ENCODE peak calls at places on chromosomes 5 and 9, in seven cellular contexts. One of them, this sample, is unnamed.

GRCh38 chr9:96505316-96505991 is 55.5 kb downstream of the HABP4 start:
- DNase-seq in HFF-Myc: no peak
- DNase-seq in astrocyte of the spinal cord: no peak
- DNase-seq in heart right ventricle: no peak
- DNase-seq in A549: no peak
- DNase-seq in fibroblast of mammary gland: peak
- DNase-seq in CD4-positive, alpha-beta T cell: no peak
- DNase-seq in this sample: no peak

GRCh38 chr5:79785983-79786382 is 96.3 kb downstream of the CMYA5 start:
- DNase-seq in CD4-positive, alpha-beta T cell: no peak
- DNase-seq in fibroblast of mammary gland: no peak
- DNase-seq in astrocyte of the spinal cord: no peak
- DNase-seq in A549: no peak
- DNase-seq in HFF-Myc: no peak
- DNase-seq in heart right ventricle: no peak
- DNase-seq in this sample: no peak

GRCh38 chr5:57408714-57409113 is 73.9 kb downstream of the ACTBL2 start:
- DNase-seq in astrocyte of the spinal cord: peak
- DNase-seq in heart right ventricle: no peak
- DNase-seq in fibroblast of mammary gland: peak
- DNase-seq in HFF-Myc: no peak
- DNase-seq in A549: no peak
- DNase-seq in CD4-positive, alpha-beta T cell: no peak
- DNase-seq in this sample: no peak

GRCh38 chr5:98425626-98426025 is 347.8 kb upstream of the RGMB start:
- DNase-seq in heart right ventricle: no peak
- DNase-seq in astrocyte of the spinal cord: no peak
- DNase-seq in fibroblast of mammary gland: no peak
- DNase-seq in A549: no peak
- DNase-seq in CD4-positive, alpha-beta T cell: no peak
- DNase-seq in HFF-Myc: no peak
- DNase-seq in this sample: no peak

GRCh38 chr9:98345011-98345410 is 89.6 kb upstream of the TBC1D2 start:
- DNase-seq in astrocyte of the spinal cord: no peak
- DNase-seq in HFF-Myc: no peak
- DNase-seq in fibroblast of mammary gland: no peak
- DNase-seq in heart right ventricle: no peak
- DNase-seq in CD4-positive, alpha-beta T cell: no peak
- DNase-seq in A549: no peak
- DNase-seq in this sample: no peak

GRCh38 chr5:172008689-172009141 is 2.3 kb upstream of the FBXW11 start:
- DNase-seq in fibroblast of mammary gland: no peak
- DNase-seq in CD4-positive, alpha-beta T cell: no peak
- DNase-seq in A549: no peak
- DNase-seq in HFF-Myc: no peak
- DNase-seq in heart right ventricle: no peak
- DNase-seq in astrocyte of the spinal cord: peak
- DNase-seq in this sample: no peak

GRCh38 chr9:97855899-97856298 is 2.9 kb downstream of the FOXE1 start:
- DNase-seq in heart right ventricle: no peak
- DNase-seq in HFF-Myc: no peak
- DNase-seq in fibroblast of mammary gland: no peak
- DNase-seq in astrocyte of the spinal cord: no peak
- DNase-seq in A549: no peak
- DNase-seq in CD4-positive, alpha-beta T cell: no peak
- DNase-seq in this sample: no peak

GRCh38 chr9:137049544-137050449 is 3.8 kb upstream of the NPDC1 start:
- DNase-seq in fibroblast of mammary gland: peak
- DNase-seq in A549: peak
- DNase-seq in CD4-positive, alpha-beta T cell: no peak
- DNase-seq in HFF-Myc: no peak
- DNase-seq in astrocyte of the spinal cord: peak
- DNase-seq in heart right ventricle: peak
- DNase-seq in this sample: no peak

GRCh38 chr5:64637837-64638443 is 52.4 kb upstream of the SHISAL2B start:
- DNase-seq in astrocyte of the spinal cord: no peak
- DNase-seq in HFF-Myc: no peak
- DNase-seq in CD4-positive, alpha-beta T cell: no peak
- DNase-seq in heart right ventricle: no peak
- DNase-seq in fibroblast of mammary gland: no peak
- DNase-seq in A549: peak
- DNase-seq in this sample: no peak

GRCh38 chr9:35168963-35169362 is 7.2 kb downstream of the UNC13B start:
- DNase-seq in astrocyte of the spinal cord: no peak
- DNase-seq in A549: no peak
- DNase-seq in HFF-Myc: no peak
- DNase-seq in CD4-positive, alpha-beta T cell: no peak
- DNase-seq in heart right ventricle: no peak
- DNase-seq in fibroblast of mammary gland: no peak
- DNase-seq in this sample: no peak

GRCh38 chr5:75716715-75717081 is 539 bp downstream of the POC5 start:
- DNase-seq in CD4-positive, alpha-beta T cell: no peak
- DNase-seq in A549: no peak
- DNase-seq in fibroblast of mammary gland: no peak
- DNase-seq in HFF-Myc: no peak
- DNase-seq in heart right ventricle: no peak
- DNase-seq in astrocyte of the spinal cord: no peak
- DNase-seq in this sample: no peak

GRCh38 chr5:1312993-1313833 is 18.3 kb upstream of the TERT start:
- DNase-seq in fibroblast of mammary gland: no peak
- DNase-seq in heart right ventricle: no peak
- DNase-seq in HFF-Myc: no peak
- DNase-seq in A549: no peak
- DNase-seq in CD4-positive, alpha-beta T cell: no peak
- DNase-seq in astrocyte of the spinal cord: no peak
- DNase-seq in this sample: peak

GRCh38 chr5:99032234-99033013 is 103.6 kb upstream of the CHD1 start:
- DNase-seq in fibroblast of mammary gland: peak
- DNase-seq in CD4-positive, alpha-beta T cell: peak
- DNase-seq in HFF-Myc: peak
- DNase-seq in A549: peak
- DNase-seq in astrocyte of the spinal cord: peak
- DNase-seq in heart right ventricle: peak
- DNase-seq in this sample: no peak

DNA sequence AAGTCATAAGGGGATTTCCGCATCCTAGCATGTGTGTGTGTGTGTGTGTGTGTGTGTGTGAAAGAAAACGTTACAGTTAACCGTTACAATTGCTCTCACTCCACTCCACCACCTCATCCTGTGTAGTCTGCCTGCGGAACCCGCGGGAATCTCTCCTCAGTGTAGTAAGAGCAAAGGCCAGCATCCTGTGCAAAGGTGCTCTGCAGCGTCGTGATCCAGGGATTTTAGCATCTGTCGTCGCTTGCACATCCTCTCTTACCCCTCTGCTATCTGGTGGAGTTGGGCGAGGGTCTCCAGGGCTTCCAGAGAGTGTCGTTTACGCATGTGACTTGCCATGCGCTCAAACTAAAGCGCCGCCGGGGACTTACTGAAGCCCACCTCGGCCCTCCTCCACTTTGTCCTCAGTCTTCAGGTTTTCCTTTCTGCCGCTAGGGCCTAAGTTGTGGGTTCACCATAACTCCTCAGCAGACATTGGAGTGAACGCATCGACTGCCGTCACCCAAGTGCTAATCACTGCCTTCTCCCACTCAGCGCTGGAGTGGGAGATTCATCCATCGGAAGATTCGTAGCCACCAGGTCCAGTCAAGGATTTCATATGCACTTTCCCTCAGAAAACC is 3.9 kb downstream of the CDKN2B start:
- DNase-seq in heart right ventricle: no peak
- DNase-seq in A549: no peak
- DNase-seq in astrocyte of the spinal cord: peak
- DNase-seq in CD4-positive, alpha-beta T cell: no peak
- DNase-seq in HFF-Myc: no peak
- DNase-seq in fibroblast of mammary gland: no peak
- DNase-seq in this sample: no peak
- TF ChIP-seq CTCF in heart right ventricle: no peak
- TF ChIP-seq CTCF in A549: no peak
- TF ChIP-seq CTCF in astrocyte of the spinal cord: peak
- TF ChIP-seq CTCF in CD4-positive, alpha-beta T cell: no peak
- TF ChIP-seq CTCF in HFF-Myc: no peak
- TF ChIP-seq CTCF in fibroblast of mammary gland: no peak
- TF ChIP-seq CTCF in this sample: no peak

GRCh38 chr5:156476704-156477103 is 149.7 kb downstream of the SGCD start:
- DNase-seq in heart right ventricle: no peak
- DNase-seq in astrocyte of the spinal cord: no peak
- DNase-seq in HFF-Myc: no peak
- DNase-seq in fibroblast of mammary gland: no peak
- DNase-seq in CD4-positive, alpha-beta T cell: no peak
- DNase-seq in A549: no peak
- DNase-seq in this sample: no peak

GRCh38 chr5:156475182-156475830 is 148.3 kb downstream of the SGCD start:
- DNase-seq in fibroblast of mammary gland: peak
- DNase-seq in astrocyte of the spinal cord: no peak
- DNase-seq in A549: no peak
- DNase-seq in CD4-positive, alpha-beta T cell: no peak
- DNase-seq in HFF-Myc: no peak
- DNase-seq in heart right ventricle: no peak
- DNase-seq in this sample: no peak

GRCh38 chr5:156474251-156474650 is 147.3 kb downstream of the SGCD start:
- DNase-seq in HFF-Myc: no peak
- DNase-seq in fibroblast of mammary gland: peak
- DNase-seq in astrocyte of the spinal cord: peak
- DNase-seq in A549: no peak
- DNase-seq in heart right ventricle: peak
- DNase-seq in CD4-positive, alpha-beta T cell: no peak
- DNase-seq in this sample: no peak

GRCh38 chr5:156477196-156477595 is 150.2 kb downstream of the SGCD start:
- DNase-seq in HFF-Myc: no peak
- DNase-seq in CD4-positive, alpha-beta T cell: no peak
- DNase-seq in astrocyte of the spinal cord: no peak
- DNase-seq in fibroblast of mammary gland: peak
- DNase-seq in heart right ventricle: no peak
- DNase-seq in A549: no peak
- DNase-seq in this sample: no peak

GRCh38 chr5:156475831-156476551 is 149.0 kb downstream of the SGCD start:
- DNase-seq in HFF-Myc: peak
- DNase-seq in CD4-positive, alpha-beta T cell: no peak
- DNase-seq in astrocyte of the spinal cord: peak
- DNase-seq in fibroblast of mammary gland: peak
- DNase-seq in heart right ventricle: peak
- DNase-seq in A549: peak
- DNase-seq in this sample: no peak
- TF ChIP-seq CTCF in HFF-Myc: peak
- TF ChIP-seq CTCF in CD4-positive, alpha-beta T cell: no peak
- TF ChIP-seq CTCF in astrocyte of the spinal cord: no peak
- TF ChIP-seq CTCF in fibroblast of mammary gland: peak
- TF ChIP-seq CTCF in heart right ventricle: no peak
- TF ChIP-seq CTCF in A549: no peak
- TF ChIP-seq CTCF in this sample: no peak

GRCh38 chr9:85505612-85506011 is 236.1 kb downstream of the AGTPBP1 start:
- DNase-seq in CD4-positive, alpha-beta T cell: no peak
- DNase-seq in fibroblast of mammary gland: no peak
- DNase-seq in HFF-Myc: no peak
- DNase-seq in astrocyte of the spinal cord: no peak
- DNase-seq in A549: no peak
- DNase-seq in heart right ventricle: no peak
- DNase-seq in this sample: no peak

GRCh38 chr9:85508616-85509015 is 233.1 kb downstream of the AGTPBP1 start:
- DNase-seq in astrocyte of the spinal cord: no peak
- DNase-seq in A549: peak
- DNase-seq in fibroblast of mammary gland: no peak
- DNase-seq in CD4-positive, alpha-beta T cell: no peak
- DNase-seq in HFF-Myc: no peak
- DNase-seq in heart right ventricle: no peak
- DNase-seq in this sample: no peak

GRCh38 chr9:85501474-85501873 is 240.3 kb downstream of the AGTPBP1 start:
- DNase-seq in A549: no peak
- DNase-seq in heart right ventricle: no peak
- DNase-seq in HFF-Myc: no peak
- DNase-seq in fibroblast of mammary gland: no peak
- DNase-seq in astrocyte of the spinal cord: no peak
- DNase-seq in CD4-positive, alpha-beta T cell: no peak
- DNase-seq in this sample: no peak

GRCh38 chr9:85502815-85503643 is 238.7 kb downstream of the AGTPBP1 start:
- DNase-seq in astrocyte of the spinal cord: no peak
- DNase-seq in HFF-Myc: no peak
- DNase-seq in CD4-positive, alpha-beta T cell: no peak
- DNase-seq in A549: no peak
- DNase-seq in heart right ventricle: no peak
- DNase-seq in fibroblast of mammary gland: no peak
- DNase-seq in this sample: no peak
- TF ChIP-seq CTCF in astrocyte of the spinal cord: no peak
- TF ChIP-seq CTCF in HFF-Myc: no peak
- TF ChIP-seq CTCF in CD4-positive, alpha-beta T cell: no peak
- TF ChIP-seq CTCF in A549: no peak
- TF ChIP-seq CTCF in heart right ventricle: no peak
- TF ChIP-seq CTCF in fibroblast of mammary gland: no peak
- TF ChIP-seq CTCF in this sample: no peak

GRCh38 chr9:134740071-134740470 is 98.5 kb downstream of the COL5A1 start:
- DNase-seq in astrocyte of the spinal cord: no peak
- DNase-seq in A549: no peak
- DNase-seq in CD4-positive, alpha-beta T cell: no peak
- DNase-seq in HFF-Myc: no peak
- DNase-seq in fibroblast of mammary gland: no peak
- DNase-seq in heart right ventricle: no peak
- DNase-seq in this sample: no peak

GRCh38 chr9:134739660-134739968 is 98.0 kb downstream of the COL5A1 start:
- DNase-seq in CD4-positive, alpha-beta T cell: no peak
- DNase-seq in astrocyte of the spinal cord: no peak
- DNase-seq in HFF-Myc: no peak
- DNase-seq in heart right ventricle: no peak
- DNase-seq in fibroblast of mammary gland: no peak
- DNase-seq in A549: no peak
- DNase-seq in this sample: no peak

GRCh38 chr9:134741846-134742245 is 100.2 kb downstream of the COL5A1 start:
- DNase-seq in A549: no peak
- DNase-seq in fibroblast of mammary gland: no peak
- DNase-seq in heart right ventricle: no peak
- DNase-seq in astrocyte of the spinal cord: no peak
- DNase-seq in CD4-positive, alpha-beta T cell: no peak
- DNase-seq in HFF-Myc: no peak
- DNase-seq in this sample: no peak

GRCh38 chr9:134744542-134745295 is 103.1 kb downstream of the COL5A1 start:
- DNase-seq in fibroblast of mammary gland: no peak
- DNase-seq in HFF-Myc: no peak
- DNase-seq in CD4-positive, alpha-beta T cell: no peak
- DNase-seq in A549: no peak
- DNase-seq in astrocyte of the spinal cord: no peak
- DNase-seq in heart right ventricle: no peak
- DNase-seq in this sample: no peak

DNA sequence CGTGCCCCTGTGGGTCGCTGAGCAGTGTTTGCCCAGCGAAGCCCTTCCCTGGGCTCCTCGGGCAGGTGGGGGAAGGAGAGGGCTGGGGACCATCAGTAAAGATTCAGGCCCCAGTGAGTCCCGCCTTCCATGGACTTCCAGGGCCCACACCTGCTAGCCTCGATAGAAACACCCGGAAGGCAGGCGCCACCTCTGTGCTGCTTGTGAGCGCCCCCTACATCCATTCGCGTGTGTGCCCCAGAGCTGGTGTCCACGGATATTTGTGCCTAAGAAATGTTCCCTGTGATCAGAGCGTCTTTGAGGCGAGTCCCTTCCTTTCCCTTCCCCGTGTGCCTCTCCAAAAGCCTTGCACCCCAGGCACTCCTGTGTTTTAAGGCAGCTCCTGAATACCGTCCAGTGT is 101.2 kb downstream of the COL5A1 start:
- DNase-seq in heart right ventricle: no peak
- DNase-seq in fibroblast of mammary gland: no peak
- DNase-seq in HFF-Myc: no peak
- DNase-seq in A549: no peak
- DNase-seq in CD4-positive, alpha-beta T cell: no peak
- DNase-seq in astrocyte of the spinal cord: no peak
- DNase-seq in this sample: no peak
- TF ChIP-seq CTCF in heart right ventricle: no peak
- TF ChIP-seq CTCF in fibroblast of mammary gland: no peak
- TF ChIP-seq CTCF in HFF-Myc: no peak
- TF ChIP-seq CTCF in A549: no peak
- TF ChIP-seq CTCF in CD4-positive, alpha-beta T cell: no peak
- TF ChIP-seq CTCF in astrocyte of the spinal cord: no peak
- TF ChIP-seq CTCF in this sample: no peak